ENCODE peak calls at places on chromosomes 7 and 10, in ten cellular contexts. Y is tibial artery, V is MM.1S, E is adrenal gland, U is heart right ventricle, T is SJSA1, D is fibroblast of lung, B is pancreas, C is colonic mucosa, H is Peyer's patch. O is an unnamed sample. For H3K27me3, the result is how much of the 10 kb centered on the place peaks cover.

GRCh38 chr7:74405191-74405898 is 48.4 kb upstream of the GTF2IRD1 start:
- DNase-seq in D (no peak), C (no peak), V (peak), U (no peak), B (peak), E (no peak), H (no peak), Y (no peak), T (no peak), O (no peak)

GRCh38 chr7:125775319-125775718 is 845.7 kb upstream of the POT1 start:
- DNase-seq in C (no peak), Y (no peak), V (no peak), B (no peak), D (no peak), U (no peak), H (no peak), T (no peak), E (no peak), O (no peak)

GRCh38 chr10:104690081-104690480 is 49.0 kb downstream of the SORCS3 start:
- DNase-seq in T (no peak), V (no peak), Y (no peak), E (no peak), H (no peak), U (no peak), B (no peak), D (no peak), C (no peak), O (no peak)

GRCh38 chr10:101629781-101630419 is 41.8 kb downstream of the DPCD start:
- DNase-seq in Y (no peak), H (no peak), B (no peak), U (no peak), T (no peak), D (no peak), E (no peak), V (no peak), C (no peak), O (no peak)

GRCh38 chr7:94973844-94974243 is 66.5 kb downstream of the PPP1R9A start:
- DNase-seq in E (no peak), H (no peak), U (no peak), D (no peak), V (no peak), C (no peak), Y (no peak), T (no peak), B (no peak), O (no peak)

GRCh38 chr10:118483496-118483895 is 112.0 kb downstream of the PRLHR start:
- DNase-seq in E (no peak), V (no peak), C (no peak), T (no peak), Y (no peak), U (no peak), H (no peak), B (no peak), D (no peak), O (no peak)

GRCh38 chr10:88336316-88336715 is 246.8 kb downstream of the RNLS start:
- DNase-seq in E (no peak), U (no peak), H (no peak), C (no peak), T (no peak), V (no peak), Y (no peak), B (no peak), D (no peak), O (no peak)

GRCh38 chr7:79078273-79078672 is 375.2 kb downstream of the MAGI2 start:
- DNase-seq in Y (no peak), D (no peak), B (no peak), V (no peak), E (no peak), U (no peak), T (no peak), H (no peak), C (no peak), O (no peak)

GRCh38 chr10:69179089-69179742 is 818 bp upstream of the SUPV3L1 start:
- DNase-seq in E (peak), D (no peak), T (no peak), U (no peak), B (no peak), Y (no peak), H (no peak), V (no peak), C (peak), O (no peak)

GRCh38 chr10:78543749-78544446 is 510.2 kb downstream of the RPS24 start:
- DNase-seq in U (peak), V (no peak), Y (peak), D (peak), E (peak), B (no peak), C (peak), H (no peak), T (peak), O (peak)

GRCh38 chr10:86334515-86335085 is 32.0 kb downstream of the GRID1 start:
- DNase-seq in D (no peak), U (no peak), H (no peak), T (no peak), C (no peak), E (no peak), Y (no peak), V (no peak), B (no peak), O (no peak)

GRCh38 chr10:49596493-49596809 is 13.7 kb upstream of the SLC18A3 start:
- DNase-seq in Y (peak), D (no peak), E (no peak), V (no peak), U (no peak), C (peak), B (no peak), H (no peak), T (no peak), O (no peak)

GRCh38 chr7:117582219-117582704 is 102.4 kb downstream of the CFTR start:
- DNase-seq in V (no peak), D (peak), C (no peak), U (no peak), T (no peak), Y (peak), B (no peak), E (peak), H (no peak), O (peak)

GRCh38 chr7:1966631-1967200 is 266.0 kb downstream of the MAD1L1 start:
- DNase-seq in Y (peak), V (no peak), B (no peak), D (no peak), U (no peak), E (no peak), H (no peak), C (no peak), T (no peak), O (no peak)

GRCh38 chr7:98107313-98107691 is 640 bp downstream of the LMTK2 start:
- DNase-seq in U (no peak), D (no peak), Y (no peak), T (no peak), B (no peak), C (no peak), H (no peak), E (no peak), V (peak), O (no peak)

GRCh38 chr10:33883881-33884280 is 549.4 kb upstream of the NRP1 start:
- DNase-seq in B (no peak), T (no peak), D (no peak), E (no peak), Y (no peak), H (no peak), U (no peak), C (no peak), V (no peak), O (no peak)

GRCh38 chr7:143373255-143373794 is 7.8 kb upstream of the ZYX start:
- DNase-seq in V (no peak), B (no peak), U (no peak), E (no peak), D (no peak), H (no peak), T (no peak), C (no peak), Y (no peak), O (no peak)

GRCh38 chr7:77538908-77539212 is 1.8 kb downstream of the PTPN12 start:
- DNase-seq in U (no peak), T (no peak), C (no peak), H (no peak), V (no peak), B (no peak), Y (no peak), D (no peak), E (no peak), O (no peak)

GRCh38 chr10:61903184-61903990 is 1.9 kb downstream of the ARID5B start:
- DNase-seq in U (peak), V (peak), C (peak), E (peak), T (peak), B (peak), Y (peak), D (peak), H (peak), O (peak)

GRCh38 chr10:119489572-119490326 is 52.8 kb downstream of the RGS10 start:
- DNase-seq in Y (no peak), D (peak), E (peak), C (peak), H (peak), B (no peak), T (peak), U (no peak), V (peak), O (peak)

GRCh38 chr10:32004161-32004591 is 52.0 kb downstream of the KIF5B start:
- DNase-seq in B (peak), H (peak), U (peak), C (no peak), E (peak), V (peak), D (peak), Y (no peak), T (peak), O (no peak)

GRCh38 chr10:59894114-59894513 is 12.2 kb downstream of the CCDC6 start:
- DNase-seq in D (peak), T (no peak), H (no peak), Y (peak), B (no peak), V (no peak), U (peak), E (peak), C (peak), O (peak)

GRCh38 chr7:70506463-70506862 is 625.5 kb upstream of the GALNT17 start:
- DNase-seq in Y (no peak), H (peak), U (no peak), B (no peak), V (no peak), E (no peak), C (no peak), T (no peak), D (no peak), O (no peak)

GRCh38 chr10:58586282-58586681 is 73.6 kb downstream of the BICC1 start:
- DNase-seq in H (no peak), E (no peak), C (no peak), T (no peak), D (no peak), B (no peak), Y (no peak), U (no peak), V (no peak), O (no peak)

GRCh38 chr10:17872191-17873091 is 63.3 kb downstream of the MRC1 start:
- DNase-seq in C (peak), H (no peak), Y (no peak), E (no peak), D (peak), U (no peak), V (no peak), B (no peak), T (peak), O (no peak)

GRCh38 chr7:15886626-15887025 is 200.1 kb upstream of the MEOX2 start:
- DNase-seq in B (no peak), T (no peak), Y (no peak), C (no peak), D (no peak), E (no peak), V (no peak), U (no peak), H (no peak), O (no peak)

GRCh38 chr10:24894728-24895127 is 57.7 kb downstream of the PRTFDC1 start:
- DNase-seq in T (no peak), E (no peak), H (no peak), U (no peak), B (no peak), C (no peak), Y (no peak), D (no peak), V (no peak), O (no peak)

GRCh38 chr7:1758417-1758858 is 88.4 kb downstream of the ELFN1 start:
- DNase-seq in B (peak), V (peak), U (peak), Y (peak), E (no peak), C (no peak), T (no peak), H (no peak), D (peak), O (peak)

GRCh38 chr10:133279266-133279960 is 2.7 kb upstream of the ADAM8 start:
- DNase-seq in D (no peak), T (no peak), V (peak), E (no peak), U (no peak), B (no peak), H (no peak), Y (no peak), C (no peak), O (no peak)

GRCh38 chr10:35650894-35651293 is 8.8 kb upstream of the FZD8 start:
- DNase-seq in U (no peak), H (no peak), B (no peak), T (no peak), C (no peak), E (no peak), V (no peak), D (no peak), Y (no peak), O (no peak)

GRCh38 chr7:41786943-41787342 is 84.1 kb upstream of the INHBA start:
- DNase-seq in Y (no peak), E (no peak), H (no peak), V (no peak), B (no peak), U (no peak), D (no peak), T (no peak), C (no peak), O (no peak)

GRCh38 chr10:130003166-130003565 is 39.1 kb upstream of the EBF3 start:
- DNase-seq in C (no peak), H (no peak), U (no peak), V (no peak), Y (no peak), D (no peak), T (no peak), E (no peak), B (no peak), O (no peak)

GRCh38 chr7:147903871-147904576 is 686.5 kb upstream of the C7orf33 start:
- DNase-seq in D (no peak), U (no peak), E (no peak), T (no peak), Y (no peak), B (no peak), C (no peak), H (no peak), V (no peak), O (no peak)

GRCh38 chr10:88209837-88210552 is 346.6 kb downstream of the PTEN start:
- DNase-seq in V (no peak), T (no peak), C (no peak), H (no peak), D (no peak), Y (no peak), U (no peak), B (no peak), E (no peak), O (peak)

GRCh38 chr10:6635784-6636183 is 55.7 kb upstream of the PRKCQ start:
- DNase-seq in D (no peak), H (no peak), Y (no peak), V (no peak), U (no peak), T (no peak), B (no peak), C (no peak), E (no peak), O (no peak)

GRCh38 chr7:2444476-2444875 is 31.7 kb downstream of the GRIFIN start:
- DNase-seq in D (peak), Y (peak), C (no peak), B (no peak), U (peak), E (no peak), H (no peak), T (no peak), V (no peak), O (peak)

GRCh38 chr7:100829150-100829716 is 1.9 kb upstream of the EPHB4 start:
- DNase-seq in D (no peak), U (peak), Y (no peak), B (peak), E (peak), T (no peak), V (no peak), C (peak), H (no peak), O (peak)

GRCh38 chr7:47354831-47355541 is 226.9 kb downstream of the TNS3 start:
- DNase-seq in H (peak), E (peak), D (no peak), V (no peak), B (no peak), U (peak), C (peak), T (no peak), Y (no peak), O (peak)

GRCh38 chr7:35624299-35625186 is 70.4 kb downstream of the HERPUD2 start:
- DNase-seq in E (peak), Y (no peak), D (peak), H (no peak), T (peak), V (peak), C (no peak), B (no peak), U (peak), O (no peak)

DNA sequence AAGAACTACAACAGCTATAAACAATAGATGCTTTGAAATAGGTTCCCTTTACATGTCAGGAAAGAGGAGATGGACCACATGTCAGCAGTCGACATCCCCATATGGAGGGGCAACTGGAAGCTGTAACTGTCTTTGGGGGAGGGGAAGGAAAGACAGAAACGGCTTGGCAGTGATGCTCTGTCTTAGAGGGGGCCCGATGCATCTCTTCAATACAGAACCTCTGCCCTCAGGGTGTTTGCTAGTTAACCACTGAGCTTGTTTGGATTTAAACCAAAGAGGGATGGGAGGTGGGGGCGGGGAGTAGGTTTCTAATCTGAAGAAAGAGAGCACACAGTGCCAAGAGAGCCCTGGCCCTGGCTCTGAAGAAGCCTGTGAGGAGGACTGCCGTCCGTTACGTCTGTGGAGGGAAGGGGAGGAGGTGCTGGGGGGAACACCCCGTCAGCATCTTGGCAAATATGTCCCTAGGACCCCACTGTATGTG is 55.2 kb downstream of the CPVL start:
- DNase-seq in Y (no peak), E (peak), D (no peak), V (no peak), C (peak), T (no peak), U (peak), B (no peak), H (no peak), O (peak)
- H3K27ac ChIP-seq in Y (no peak), E (no peak), D (no peak), V (no peak), C (peak), T (no peak), U (no peak), B (no peak), H (peak), O (peak)

GRCh38 chr7:155469311-155470185 is 11.6 kb downstream of the EN2 start:
- DNase-seq in T (no peak), B (no peak), U (no peak), Y (no peak), C (no peak), E (no peak), V (no peak), D (no peak), H (no peak), O (no peak)
- H3K27me3 ChIP-seq in T (half or more), B (under half), U (half or more), Y (half or more), C (half or more), E (half or more), V (half or more), D (half or more), H (half or more), O (under half)

GRCh38 chr7:96400518-96400917 is 78.6 kb upstream of the SLC25A13 start:
- DNase-seq in D (no peak), B (no peak), V (no peak), E (no peak), H (no peak), C (no peak), T (no peak), Y (no peak), U (no peak), O (no peak)
- H3K27ac ChIP-seq in D (no peak), B (no peak), V (no peak), E (no peak), H (no peak), C (no peak), T (no peak), Y (no peak), U (no peak), O (no peak)

GRCh38 chr10:92699193-92699517 is 9.4 kb downstream of the HHEX start:
- DNase-seq in H (no peak), U (no peak), C (no peak), T (peak), Y (no peak), E (no peak), B (no peak), D (no peak), V (no peak), O (no peak)

GRCh38 chr10:92702301-92702916 is 12.7 kb downstream of the HHEX start:
- DNase-seq in C (no peak), H (no peak), B (no peak), Y (no peak), U (no peak), V (no peak), T (no peak), D (no peak), E (peak), O (no peak)

GRCh38 chr10:92697663-92698511 is 8.1 kb downstream of the HHEX start:
- DNase-seq in T (no peak), E (no peak), Y (no peak), D (no peak), B (no peak), H (no peak), V (no peak), C (no peak), U (no peak), O (no peak)

GRCh38 chr10:92696606-92697383 is 7.0 kb downstream of the HHEX start:
- DNase-seq in B (no peak), Y (no peak), U (no peak), D (no peak), H (no peak), T (no peak), V (no peak), C (no peak), E (peak), O (no peak)

DNA sequence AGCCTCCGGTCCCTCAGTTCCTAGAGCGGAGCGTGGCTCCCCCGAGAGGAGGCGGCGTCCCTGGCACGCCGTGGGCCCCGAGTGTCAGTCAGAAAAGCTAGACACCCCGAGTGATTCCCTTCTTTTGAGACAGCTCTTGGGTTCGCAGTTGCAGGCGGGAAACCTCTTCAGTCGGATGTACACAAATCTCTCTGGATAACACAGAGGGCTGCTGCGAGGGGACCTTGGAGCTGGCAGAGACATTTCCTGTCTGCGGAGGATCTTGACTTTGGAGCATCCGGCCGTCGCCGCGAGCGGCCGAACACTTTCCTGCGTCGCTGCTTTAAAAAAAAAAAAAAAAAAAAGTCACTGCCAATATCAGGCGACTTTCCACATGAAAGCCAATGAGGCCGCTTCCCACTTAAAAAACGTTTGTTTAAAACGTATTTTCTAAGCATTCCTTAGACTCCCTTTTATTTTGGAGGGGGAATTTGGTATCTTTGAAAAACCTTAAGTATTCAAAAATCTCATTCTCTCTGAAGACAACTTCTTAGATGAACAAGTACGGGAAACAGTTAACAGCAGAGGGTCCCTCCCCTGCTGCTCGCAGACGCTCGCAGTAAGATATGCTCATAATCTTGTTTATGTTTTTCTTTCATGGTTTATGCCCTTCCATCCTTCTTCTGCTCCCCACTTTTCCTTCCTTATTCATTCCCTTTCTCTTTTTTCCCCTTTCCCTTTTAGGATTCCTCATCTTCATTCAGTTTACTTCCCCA is 9.9 kb downstream of the HHEX start:
- DNase-seq in V (no peak), H (no peak), Y (no peak), E (peak), U (peak), B (peak), T (peak), D (peak), C (peak), O (peak)
- H3K27me3 ChIP-seq in V (under half), H (under half), Y (under half), E (under half), U (under half), B (under half), T (under half), D (under half), C (under half), O (under half)